ENCODE peak calls at places on chromosomes 7 and 10, in nine cellular contexts. R is AG09309, N is upper lobe of right lung, G is astrocyte, D is psoas muscle, A is lower lobe of right lung, J is tibial artery, K is hepatocyte, C is right atrium auricular region. Q is an unnamed sample.

GRCh38 chr7:131365876-131366275 is 38.2 kb downstream of the MKLN1 start:
- DNase-seq in R (peak), N (no peak), G (peak), D (no peak), A (no peak), J (no peak), K (no peak), C (no peak), Q (no peak)

GRCh38 chr7:2717905-2718702 is 30.1 kb downstream of the AMZ1 start:
- DNase-seq in R (no peak), N (no peak), G (no peak), D (no peak), A (no peak), J (no peak), K (no peak), C (no peak), Q (no peak)

GRCh38 chr10:131899695-131900349 is 986 bp upstream of the PPP2R2D start:
- DNase-seq in R (no peak), N (peak), G (no peak), D (no peak), A (no peak), J (no peak), K (no peak), C (no peak), Q (no peak)

GRCh38 chr10:119761106-119761505 is 35.3 kb downstream of the INPP5F start:
- DNase-seq in R (peak), N (no peak), G (peak), D (no peak), A (no peak), J (no peak), K (peak), C (no peak), Q (no peak)

GRCh38 chr10:116607336-116607735 is 13.4 kb upstream of the PNLIPRP2 start:
- DNase-seq in R (no peak), N (no peak), G (no peak), D (no peak), A (no peak), J (no peak), K (no peak), C (no peak), Q (no peak)

GRCh38 chr10:66886848-66887247 is 39.0 kb upstream of the LRRTM3 start:
- DNase-seq in R (no peak), N (no peak), G (no peak), D (no peak), A (no peak), J (no peak), K (no peak), C (no peak), Q (no peak)

GRCh38 chr10:36462194-36462593 is 663.2 kb upstream of the ANKRD30A start:
- DNase-seq in R (no peak), N (no peak), G (no peak), D (no peak), A (no peak), J (no peak), K (no peak), C (no peak), Q (no peak)

GRCh38 chr7:14219125-14219524 is 229.7 kb upstream of the ETV1 start:
- DNase-seq in R (no peak), N (no peak), G (peak), D (no peak), A (no peak), J (no peak), K (peak), C (no peak), Q (no peak)

GRCh38 chr10:89078729-89079672 is 88.4 kb downstream of the FAS start:
- DNase-seq in R (no peak), N (no peak), G (no peak), D (no peak), A (no peak), J (no peak), K (no peak), C (no peak), Q (no peak)

GRCh38 chr7:65953321-65953720 is 28.7 kb downstream of the GUSB start:
- DNase-seq in R (no peak), N (no peak), G (no peak), D (no peak), A (no peak), J (no peak), K (no peak), C (no peak), Q (no peak)

DNA sequence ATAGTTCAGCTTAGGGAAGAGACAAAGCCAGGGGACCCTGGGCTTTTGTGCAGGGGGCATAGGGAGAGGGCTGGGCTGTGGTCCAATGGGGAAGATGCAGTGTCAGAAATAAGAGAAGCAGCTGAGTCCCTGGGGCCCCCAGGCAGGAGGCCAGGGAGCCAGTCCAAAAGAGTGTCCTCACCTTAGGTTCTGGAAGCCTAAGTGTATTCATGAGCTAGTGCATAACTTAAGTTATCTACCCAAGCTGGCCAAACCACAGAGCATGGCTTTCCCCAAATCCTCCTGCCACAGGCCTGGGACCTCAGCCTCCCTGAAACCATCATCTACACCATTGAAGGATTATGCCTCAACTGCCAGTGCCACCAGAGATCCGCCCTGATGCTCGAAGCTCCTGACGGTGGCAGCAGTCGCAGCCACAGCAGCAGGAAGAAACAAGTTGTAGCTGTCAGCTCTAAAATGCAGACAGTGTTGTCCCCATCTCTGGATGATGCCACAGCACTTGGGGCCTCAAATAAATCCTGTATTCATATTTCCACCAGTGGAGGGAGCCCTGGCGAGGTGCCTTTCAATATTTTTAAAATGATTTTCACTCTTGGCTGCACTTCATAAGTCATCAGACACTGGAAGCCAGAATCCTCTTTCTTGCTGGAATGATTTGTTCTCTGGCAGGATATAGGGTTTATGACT is 574.6 kb downstream of the GRID1 start:
- DNase-seq in R (no peak), N (no peak), G (no peak), D (peak), A (no peak), J (no peak), K (peak), C (no peak), Q (no peak)
- TF ChIP-seq CTCF in R (no peak), N (peak), G (peak), D (peak), A (peak), J (no peak), K (peak), C (no peak), Q (peak)

GRCh38 chr7:834277-834676 is 2.0 kb downstream of the SUN1 start:
- DNase-seq in R (no peak), N (no peak), G (no peak), D (no peak), A (no peak), J (no peak), K (no peak), C (no peak), Q (no peak)

GRCh38 chr7:835021-835420 is 2.7 kb downstream of the SUN1 start:
- DNase-seq in R (no peak), N (no peak), G (no peak), D (no peak), A (peak), J (no peak), K (no peak), C (no peak), Q (no peak)

GRCh38 chr7:836429-836828 is 4.2 kb downstream of the SUN1 start:
- DNase-seq in R (no peak), N (no peak), G (peak), D (no peak), A (no peak), J (no peak), K (peak), C (no peak), Q (no peak)

GRCh38 chr7:837001-837400 is 4.7 kb downstream of the SUN1 start:
- DNase-seq in R (no peak), N (no peak), G (no peak), D (no peak), A (no peak), J (no peak), K (no peak), C (no peak), Q (no peak)

GRCh38 chr7:835491-836401 is 3.5 kb downstream of the SUN1 start:
- DNase-seq in R (no peak), N (no peak), G (no peak), D (no peak), A (peak), J (no peak), K (no peak), C (no peak), Q (no peak)
- H3K4me3 ChIP-seq in R (no peak), N (no peak), G (no peak), D (peak), A (no peak), J (no peak), K (no peak), C (no peak), Q (no peak)

GRCh38 chr7:138292951-138293350 is 167.1 kb upstream of the TRIM24 start:
- DNase-seq in R (no peak), N (no peak), G (no peak), D (no peak), A (no peak), J (no peak), K (no peak), C (no peak), Q (no peak)
- TF ChIP-seq CTCF in R (no peak), N (no peak), G (no peak), D (no peak), A (no peak), J (no peak), K (no peak), C (no peak), Q (no peak)

GRCh38 chr10:126966938-126967337 is 61.7 kb downstream of the DOCK1 start:
- DNase-seq in R (no peak), N (no peak), G (no peak), D (no peak), A (no peak), J (no peak), K (no peak), C (no peak), Q (no peak)

GRCh38 chr10:126969310-126969709 is 64.1 kb downstream of the DOCK1 start:
- DNase-seq in R (no peak), N (no peak), G (no peak), D (no peak), A (no peak), J (no peak), K (peak), C (peak), Q (no peak)

GRCh38 chr10:126975221-126975620 is 70.0 kb downstream of the DOCK1 start:
- DNase-seq in R (no peak), N (no peak), G (no peak), D (no peak), A (no peak), J (no peak), K (no peak), C (no peak), Q (no peak)

GRCh38 chr10:126977216-126977615 is 72.0 kb downstream of the DOCK1 start:
- DNase-seq in R (no peak), N (no peak), G (no peak), D (no peak), A (no peak), J (no peak), K (no peak), C (no peak), Q (no peak)

GRCh38 chr10:126972622-126973414 is 67.6 kb downstream of the DOCK1 start:
- DNase-seq in R (peak), N (no peak), G (peak), D (no peak), A (no peak), J (no peak), K (peak), C (no peak), Q (no peak)
- H3K4me3 ChIP-seq in R (no peak), N (no peak), G (peak), D (no peak), A (no peak), J (no peak), K (no peak), C (no peak), Q (no peak)

GRCh38 chr7:22853138-22853537 is 30.5 kb upstream of the TOMM7 start:
- DNase-seq in R (no peak), N (no peak), G (no peak), D (no peak), A (no peak), J (no peak), K (no peak), C (no peak), Q (no peak)

GRCh38 chr7:22853674-22854157 is 31.1 kb upstream of the TOMM7 start:
- DNase-seq in R (no peak), N (peak), G (no peak), D (no peak), A (no peak), J (peak), K (no peak), C (peak), Q (no peak)

GRCh38 chr7:22855049-22855392 is 32.4 kb upstream of the TOMM7 start:
- DNase-seq in R (no peak), N (no peak), G (no peak), D (no peak), A (no peak), J (no peak), K (no peak), C (no peak), Q (no peak)

GRCh38 chr7:22856437-22856836 is 33.8 kb upstream of the TOMM7 start:
- DNase-seq in R (no peak), N (no peak), G (no peak), D (no peak), A (no peak), J (no peak), K (no peak), C (no peak), Q (no peak)

GRCh38 chr7:22854158-22855048 is 31.8 kb upstream of the TOMM7 start:
- DNase-seq in R (peak), N (peak), G (peak), D (peak), A (peak), J (peak), K (peak), C (peak), Q (no peak)
- TF ChIP-seq CTCF in R (no peak), N (peak), G (no peak), D (peak), A (peak), J (peak), K (no peak), C (no peak), Q (no peak)